ENCODE peak calls at places on chromosomes 7 and 10, in seven cellular contexts. N is K562, X is GM12878, F is GM23338, Y is HCT116, C is SK-N-SH, K is Panc1. Z is an unnamed sample.

GRCh38 chr7:110591341-110591740 is 499.6 kb upstream of the LRRN3 start:
- DNase-seq in F (no peak), N (no peak), Y (no peak), C (no peak), K (no peak), X (no peak), Z (no peak)

GRCh38 chr10:129626801-129627434 is 159.9 kb downstream of the MGMT start:
- DNase-seq in F (no peak), X (no peak), C (no peak), K (no peak), N (no peak), Y (no peak), Z (no peak)

GRCh38 chr10:51231754-51232153 is 157.5 kb downstream of the PRKG1 start:
- DNase-seq in Y (no peak), N (no peak), X (no peak), C (no peak), F (no peak), K (no peak), Z (no peak)

GRCh38 chr10:131559450-131559911 is 248.0 kb upstream of the TCERG1L start:
- DNase-seq in N (no peak), X (no peak), F (no peak), K (no peak), C (no peak), Y (no peak), Z (no peak)

GRCh38 chr7:155860840-155861479 is 48.7 kb upstream of the SHH start:
- DNase-seq in C (no peak), K (no peak), X (no peak), Y (no peak), N (no peak), F (no peak), Z (no peak)

GRCh38 chr10:1425886-1426285 is 311.4 kb downstream of the ADARB2 start:
- DNase-seq in N (no peak), Y (no peak), F (no peak), C (no peak), K (no peak), X (peak; percentile 50), Z (no peak)

GRCh38 chr10:117424789-117425649 is 49.8 kb upstream of the PDZD8 start:
- DNase-seq in Y (no peak), C (no peak), X (no peak), F (peak; percentile 51), K (no peak), N (no peak), Z (no peak)

GRCh38 chr10:10792681-10793080 is 225.0 kb upstream of the CELF2 start:
- DNase-seq in F (peak; percentile 22), X (no peak), N (no peak), C (no peak), K (no peak), Y (no peak), Z (no peak)

GRCh38 chr10:12340371-12340770 is 9.0 kb upstream of the CAMK1D start:
- DNase-seq in N (no peak), F (no peak), X (no peak), K (no peak), C (no peak), Y (no peak), Z (no peak)

GRCh38 chr7:79341902-79342301 is 111.6 kb downstream of the MAGI2 start:
- DNase-seq in F (no peak), C (no peak), K (no peak), Y (no peak), N (no peak), X (no peak), Z (no peak)

GRCh38 chr7:79334841-79335240 is 118.6 kb downstream of the MAGI2 start:
- DNase-seq in X (no peak), F (no peak), C (no peak), N (no peak), K (no peak), Y (no peak), Z (no peak)

GRCh38 chr7:79339208-79339925 is 114.1 kb downstream of the MAGI2 start:
- DNase-seq in C (no peak), K (no peak), Y (no peak), F (no peak), N (no peak), X (no peak), Z (no peak)

GRCh38 chr7:79340212-79340611 is 113.3 kb downstream of the MAGI2 start:
- DNase-seq in F (no peak), C (no peak), K (no peak), X (no peak), N (no peak), Y (no peak), Z (no peak)

DNA sequence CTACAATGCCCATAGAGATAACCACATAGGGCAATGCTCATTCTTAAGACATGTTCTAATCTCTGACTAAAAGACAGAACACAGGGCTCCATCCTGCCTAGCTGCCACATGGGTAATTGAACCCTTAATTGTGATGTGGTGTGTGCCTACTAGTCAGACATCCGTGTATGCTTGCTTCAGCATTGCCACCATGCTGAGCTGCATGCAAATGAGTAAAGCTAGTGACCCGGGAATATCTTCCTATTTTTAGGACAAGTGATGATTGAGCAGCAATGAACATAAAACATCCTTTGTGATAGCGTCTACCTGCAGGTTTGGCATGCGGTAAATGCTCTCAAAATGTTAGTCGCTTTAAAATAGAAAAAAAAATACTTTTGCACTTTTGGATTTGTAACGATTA is 115.7 kb downstream of the MAGI2 start:
- DNase-seq in K (no peak), F (no peak), Y (no peak), N (no peak), X (no peak), C (no peak), Z (no peak)
- TF ChIP-seq POLR2AphosphoS5 in K (no peak), F (no peak), Y (no peak), N (no peak), X (no peak), C (no peak), Z (no peak)

GRCh38 chr7:55458351-55458750 is 93.2 kb downstream of the LANCL2 start:
- DNase-seq in X (no peak), F (no peak), Y (no peak), C (no peak), N (no peak), K (no peak), Z (no peak)
- TF ChIP-seq REST in X (no peak), F (no peak), Y (no peak), C (no peak), N (no peak), K (no peak), Z (no peak)

DNA sequence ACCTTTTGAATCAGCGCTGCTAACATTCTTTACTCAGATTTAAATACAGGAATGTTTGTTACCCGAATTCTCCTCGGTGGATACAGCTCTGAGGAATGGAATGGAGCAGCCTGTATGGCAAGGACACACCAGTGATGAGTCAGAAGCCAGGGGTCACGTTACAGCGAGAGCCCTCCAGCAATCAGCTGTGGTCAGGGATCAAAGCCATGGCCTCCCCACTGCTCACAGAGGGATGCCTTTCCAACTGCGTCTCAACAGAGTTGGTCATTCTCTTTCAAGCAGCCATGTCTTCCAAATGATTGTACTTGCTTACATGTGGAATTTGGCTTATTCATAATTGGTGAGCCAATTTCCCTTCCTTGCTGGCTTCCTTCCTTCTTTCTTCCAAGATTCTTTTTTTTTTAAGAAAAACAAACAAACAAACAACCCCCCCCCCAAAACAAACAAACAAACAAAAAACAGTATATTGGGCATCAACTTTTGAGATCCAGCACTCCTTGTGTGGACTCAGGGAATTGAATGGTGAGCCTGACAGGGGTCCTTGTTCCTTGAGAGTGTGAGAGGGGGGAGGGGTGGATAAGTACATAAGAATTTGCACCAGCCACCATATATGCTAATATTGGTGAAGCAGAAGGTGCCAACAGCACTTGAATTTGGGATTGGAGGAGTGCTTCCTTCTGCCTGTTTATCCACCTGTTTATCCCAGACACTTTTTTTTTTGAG is 100.2 kb downstream of the ATXN7L1 start:
- DNase-seq in Y (peak; percentile 94), X (no peak), F (peak; percentile 96), K (peak; percentile 91), N (peak; percentile 41), C (no peak), Z (no peak)
- TF ChIP-seq POLR2AphosphoS5 in Y (peak; percentile 66), X (no peak), F (no peak), K (no peak), N (no peak), C (peak; percentile 95), Z (no peak)

DNA sequence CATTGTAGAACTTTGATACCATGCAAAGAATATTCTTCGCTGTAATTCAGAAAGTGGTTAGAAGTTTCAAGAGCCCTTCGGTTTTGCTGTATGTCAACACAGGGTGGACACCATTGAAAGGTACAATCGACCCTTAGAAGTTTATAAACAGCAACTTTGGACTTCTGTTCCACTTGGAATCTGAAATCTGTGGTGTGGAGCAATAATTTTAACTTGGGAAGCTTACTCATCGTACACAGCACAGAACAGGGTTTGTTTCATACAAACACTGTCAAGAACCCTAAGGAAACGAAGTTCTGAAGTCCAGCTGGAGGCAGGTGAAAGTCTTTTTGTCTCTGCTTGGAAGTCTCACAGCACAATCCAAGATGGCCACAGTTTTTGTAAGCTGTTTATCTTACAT is 31.5 kb downstream of the NMT2 start:
- DNase-seq in Y (no peak), N (no peak), C (no peak), F (no peak), X (no peak), K (no peak), Z (no peak)
- TF ChIP-seq REST in Y (no peak), N (no peak), C (no peak), F (no peak), X (no peak), K (no peak), Z (no peak)

DNA sequence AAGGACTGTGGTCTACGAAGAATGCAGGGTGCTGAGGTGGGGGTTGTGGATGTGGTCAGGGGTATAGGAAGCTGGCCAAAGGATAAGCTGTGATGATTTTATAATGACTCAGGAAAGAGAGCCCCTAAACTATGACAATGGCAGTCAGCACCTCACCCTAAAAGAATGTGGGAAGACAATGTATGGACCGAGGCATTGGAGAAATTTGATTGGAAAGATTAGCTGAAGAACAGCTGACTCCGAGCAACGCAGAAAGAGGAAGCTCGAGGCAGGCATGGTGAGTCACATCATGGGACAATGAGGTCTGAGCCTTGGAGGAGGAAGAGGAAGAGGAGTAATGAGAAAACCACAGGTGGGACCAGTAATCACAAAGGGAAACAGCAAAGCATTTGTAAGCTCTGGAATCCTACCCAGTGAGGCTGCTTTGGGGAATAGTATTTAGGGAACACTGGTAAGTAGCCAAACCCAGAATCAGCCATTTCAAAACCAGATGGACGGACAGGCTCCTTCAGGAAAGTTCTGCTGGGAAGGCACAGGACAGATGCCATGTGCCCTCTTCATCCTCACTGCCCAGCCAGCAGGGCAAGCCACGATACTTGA is 295.4 kb downstream of the PRPF18 start:
- DNase-seq in C (no peak), Y (no peak), N (no peak), F (peak; percentile 93), K (peak; percentile 57), X (no peak), Z (peak; percentile 65)
- TF ChIP-seq POLR2AphosphoS5 in C (no peak), Y (no peak), N (no peak), F (peak; percentile 10), K (no peak), X (no peak), Z (no peak)

DNA sequence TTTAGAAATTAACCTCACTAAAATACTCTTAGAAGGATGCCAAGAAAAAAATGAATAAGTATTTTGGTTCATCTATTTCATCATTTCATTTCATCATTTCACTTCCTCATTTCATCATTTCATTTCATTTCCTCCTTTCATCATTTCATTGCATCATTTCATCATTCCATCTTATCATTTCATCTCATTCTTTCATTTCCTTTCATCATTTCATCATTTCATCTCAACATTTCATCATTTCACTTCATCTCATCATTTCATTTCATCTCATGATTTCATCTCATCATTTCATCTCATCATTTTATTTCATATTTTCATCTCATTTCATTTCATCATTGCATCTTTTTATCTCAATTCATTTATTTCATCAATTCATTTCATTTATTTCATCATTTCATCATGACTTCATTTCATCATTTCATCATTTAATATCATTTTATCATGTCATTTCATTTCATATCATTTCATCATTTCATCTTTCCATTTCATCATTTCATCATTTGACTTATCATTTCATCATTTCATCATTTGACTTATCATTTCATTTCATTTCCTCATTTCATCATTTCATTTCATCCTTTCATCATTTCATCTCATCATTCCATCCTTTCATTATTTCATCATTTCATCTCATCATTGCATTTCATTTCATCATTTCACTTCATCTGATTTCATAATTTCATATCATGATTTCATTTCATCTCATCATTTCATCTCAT is 129.9 kb downstream of the ZNF92 start:
- DNase-seq in F (no peak), K (no peak), X (no peak), N (no peak), Y (no peak), C (no peak), Z (no peak)
- TF ChIP-seq REST in F (no peak), K (no peak), X (no peak), N (no peak), Y (no peak), C (no peak), Z (no peak)

Z was measured in HL-60.